ENCODE peak calls at places on chromosomes 16 and 17, in eight cellular contexts. Q is ELR; W is HS-27A; P is renal cortical epithelial cell; E is activated naive CD4-positive, alpha-beta T cell; O is T-helper 2 cell; H is activated CD8-positive, alpha-beta T cell treated with anti-CD3 and anti-CD28 coated beads, Interleukin-2, amount 10 ng/mL, durations not matched to agents 7 days and 5 days; Z is NCI-H1105. M is an unnamed sample.

GRCh38 chr17:62882878-62883277 is 74.8 kb upstream of the MARCHF10 start:
- DNase-seq in W (no peak), H (no peak), E (no peak), Z (no peak), O (no peak), P (no peak), Q (peak), M (no peak)

GRCh38 chr16:4511441-4512082 is 27.0 kb downstream of the CDIP1 start:
- DNase-seq in Q (peak), E (no peak), O (no peak), P (peak), H (no peak), Z (peak), W (no peak), M (peak)

GRCh38 chr17:41404024-41404651 is 6.7 kb upstream of the KRT31 start:
- DNase-seq in W (peak), Z (peak), H (peak), P (peak), O (no peak), Q (peak), E (no peak), M (no peak)

GRCh38 chr17:81039096-81039495 is 4.1 kb downstream of the BAIAP2 start:
- DNase-seq in E (no peak), Z (no peak), P (no peak), O (no peak), W (no peak), H (no peak), Q (no peak), M (no peak)

GRCh38 chr16:27903046-27903655 is 160.4 kb downstream of the GSG1L start:
- DNase-seq in O (no peak), E (no peak), H (no peak), Z (no peak), P (no peak), W (no peak), Q (no peak), M (no peak)

GRCh38 chr16:69448470-69449193 is 24.2 kb downstream of the CYB5B start:
- DNase-seq in H (no peak), Z (peak), P (peak), W (no peak), Q (no peak), E (no peak), O (no peak), M (no peak)

GRCh38 chr17:71438631-71439146 is 682.1 kb upstream of the SOX9 start:
- DNase-seq in O (no peak), Z (peak), H (no peak), Q (peak), E (no peak), P (peak), W (peak), M (no peak)

GRCh38 chr17:74513987-74514631 is 17.2 kb downstream of the CD300LB start:
- DNase-seq in Z (peak), W (no peak), Q (peak), O (peak), P (peak), E (no peak), H (peak), M (peak)

GRCh38 chr17:20191066-20191465 is 181.9 kb downstream of the SPECC1 start:
- DNase-seq in O (no peak), P (no peak), H (no peak), Q (peak), W (peak), Z (no peak), E (no peak), M (no peak)

GRCh38 chr16:85015481-85016177 is 4.3 kb upstream of the ZDHHC7 start:
- DNase-seq in Z (no peak), W (no peak), O (no peak), E (no peak), H (no peak), Q (no peak), P (no peak), M (no peak)

GRCh38 chr17:28807925-28808641 is 34.5 kb downstream of the FAM222B start:
- DNase-seq in Z (no peak), W (no peak), E (no peak), H (no peak), O (no peak), P (peak), Q (peak), M (peak)

GRCh38 chr17:7823581-7824001 is 10.4 kb upstream of the KDM6B start:
- DNase-seq in P (no peak), O (no peak), W (no peak), Z (no peak), H (no peak), E (no peak), Q (no peak), M (no peak)

GRCh38 chr16:85699628-85700027 is 10.9 kb upstream of the GINS2 start:
- DNase-seq in Z (no peak), W (no peak), E (no peak), H (no peak), P (peak), Q (peak), O (no peak), M (no peak)

GRCh38 chr16:4893103-4893862 is 43.7 kb downstream of the PPL start:
- DNase-seq in Z (no peak), O (no peak), P (no peak), Q (no peak), E (no peak), W (no peak), H (no peak), M (no peak)

GRCh38 chr17:65953316-65954147 is 238.4 kb downstream of the CEP112 start:
- DNase-seq in Z (no peak), Q (no peak), W (no peak), E (no peak), O (no peak), H (no peak), P (no peak), M (no peak)

GRCh38 chr17:37711113-37711512 is 33.7 kb downstream of the HNF1B start:
- DNase-seq in Z (no peak), Q (no peak), H (no peak), P (no peak), W (no peak), O (no peak), E (no peak), M (no peak)

GRCh38 chr16:6027733-6028132 is 930.1 kb upstream of the EEF2KMT start:
- DNase-seq in Z (no peak), W (no peak), E (no peak), P (no peak), H (no peak), O (no peak), Q (no peak), M (no peak)

GRCh38 chr17:78953356-78954350 is 26.1 kb downstream of the LGALS3BP start:
- DNase-seq in Q (no peak), P (no peak), H (no peak), Z (no peak), O (no peak), W (no peak), E (no peak), M (no peak)

GRCh38 chr17:59345476-59345875 is 14.0 kb downstream of the YPEL2 start:
- DNase-seq in E (no peak), P (no peak), Q (no peak), O (no peak), Z (no peak), H (no peak), W (no peak), M (no peak)

GRCh38 chr17:78133971-78134898 is 3.7 kb downstream of the TMC8 start:
- DNase-seq in P (peak), E (no peak), Z (no peak), W (no peak), Q (peak), H (peak), O (peak), M (peak)

GRCh38 chr16:89120921-89121351 is 27.3 kb downstream of the ACSF3 start:
- DNase-seq in O (no peak), E (no peak), Q (no peak), H (no peak), P (no peak), W (no peak), Z (no peak), M (no peak)

GRCh38 chr17:159609-160008 is 21.8 kb downstream of the DOC2B start:
- DNase-seq in W (no peak), E (no peak), Z (no peak), H (no peak), P (no peak), Q (no peak), O (no peak), M (no peak)

GRCh38 chr17:68591583-68591982 is 9.6 kb downstream of the FAM20A start:
- DNase-seq in E (no peak), H (no peak), P (no peak), Z (no peak), Q (no peak), O (no peak), W (no peak), M (no peak)

GRCh38 chr17:73292031-73292531 is 19.7 kb downstream of the CDC42EP4 start:
- DNase-seq in P (peak), Q (peak), O (no peak), H (no peak), W (no peak), E (no peak), Z (no peak), M (no peak)

GRCh38 chr16:51880776-51881175 is 666.2 kb downstream of the TOX3 start:
- DNase-seq in W (peak), Z (no peak), Q (peak), P (peak), E (no peak), H (no peak), O (no peak), M (no peak)

GRCh38 chr17:83091257-83092141 is 12.1 kb downstream of the METRNL start:
- DNase-seq in Z (no peak), H (no peak), Q (no peak), E (no peak), O (no peak), W (no peak), P (no peak), M (no peak)

GRCh38 chr17:65183736-65184135 is 46.6 kb downstream of the RGS9 start:
- DNase-seq in W (peak), P (peak), Q (peak), Z (no peak), H (no peak), O (no peak), E (no peak), M (no peak)

GRCh38 chr16:68069511-68070248 is 15.5 kb upstream of the NFATC3 start:
- DNase-seq in H (peak), Q (no peak), Z (no peak), E (no peak), W (no peak), O (peak), P (no peak), M (peak)

GRCh38 chr16:49698416-49698815 is 157.5 kb downstream of the ZNF423 start:
- DNase-seq in Q (no peak), P (no peak), Z (no peak), H (no peak), O (no peak), E (no peak), W (no peak), M (no peak)

GRCh38 chr17:54408741-54409140 is 491.9 kb upstream of the TOM1L1 start:
- DNase-seq in P (peak), Z (peak), O (no peak), Q (no peak), H (no peak), E (no peak), W (no peak), M (no peak)

GRCh38 chr16:55613578-55614333 is 42.0 kb upstream of the SLC6A2 start:
- DNase-seq in H (no peak), E (no peak), O (no peak), W (no peak), Q (no peak), P (no peak), Z (no peak), M (no peak)

GRCh38 chr17:12618557-12618956 is 47.1 kb upstream of the MYOCD start:
- DNase-seq in O (no peak), W (no peak), P (no peak), H (no peak), Z (no peak), E (no peak), Q (peak), M (no peak)

GRCh38 chr17:56172517-56172982 is 19.3 kb downstream of the ANKFN1 start:
- DNase-seq in Q (no peak), W (no peak), E (no peak), P (no peak), Z (no peak), O (no peak), H (no peak), M (no peak)

GRCh38 chr17:1087381-1088241 is 90.7 kb downstream of the TIMM22 start:
- DNase-seq in O (no peak), Z (peak), E (no peak), W (no peak), Q (peak), H (peak), P (peak), M (no peak)

M was measured in KBM-7.